ENCODE peak calls at places on chromosome X, in four cellular contexts. E, S, J and P are unnamed samples.

GRCh38 chrX:130336531-130336930 is 3.2 kb upstream of the SLC25A14 start:
- DNase-seq in E (no peak), S (no peak), J (no peak), P (no peak)

GRCh38 chrX:111837226-111837625 is 38.8 kb upstream of the TRPC5OS start:
- DNase-seq in E (no peak), S (no peak), J (no peak), P (no peak)

GRCh38 chrX:138945219-138945618 is 233.7 kb upstream of the FGF13 start:
- DNase-seq in E (no peak), S (no peak), J (no peak), P (no peak)

GRCh38 chrX:94058728-94059382 is 384.8 kb downstream of the FAM133A start:
- DNase-seq in E (peak; percentile 46), S (no peak), J (no peak), P (peak; percentile 1)

GRCh38 chrX:132169554-132169953 is 41.7 kb upstream of the FRMD7 start:
- DNase-seq in E (no peak), S (no peak), J (no peak), P (no peak)

GRCh38 chrX:124001581-124001980 is 40.1 kb downstream of the STAG2 start:
- DNase-seq in E (no peak), S (no peak), J (no peak), P (no peak)

GRCh38 chrX:47366051-47366722 is 4.2 kb upstream of the ZNF157 start:
- DNase-seq in E (peak; percentile 80), S (peak; percentile 57), J (peak; percentile 70), P (peak; percentile 54)

GRCh38 chrX:107448625-107449468 is 605 bp upstream of the FRMPD3 start:
- DNase-seq in E (peak; percentile 81), S (no peak), J (no peak), P (peak; percentile 27)

GRCh38 chrX:118528089-118528753 is 32.6 kb downstream of the DOCK11 start:
- DNase-seq in E (no peak), S (no peak), J (no peak), P (no peak)

GRCh38 chrX:49155243-49155899 is 7.2 kb upstream of the MAGIX start:
- DNase-seq in E (peak; percentile 78), S (peak; percentile 58), J (peak; percentile 64), P (peak; percentile 60)

GRCh38 chrX:129754266-129755024 is 15.7 kb downstream of the XPNPEP2 start:
- DNase-seq in E (peak; percentile 62), S (no peak), J (no peak), P (peak; percentile 21)

GRCh38 chrX:10922158-10922557 is 189.0 kb upstream of the HCCS start:
- DNase-seq in E (no peak), S (peak; percentile 86), J (peak; percentile 52), P (no peak)

GRCh38 chrX:105816517-105816916 is 5.8 kb upstream of the NRK start:
- DNase-seq in E (no peak), S (no peak), J (no peak), P (no peak)

DNA sequence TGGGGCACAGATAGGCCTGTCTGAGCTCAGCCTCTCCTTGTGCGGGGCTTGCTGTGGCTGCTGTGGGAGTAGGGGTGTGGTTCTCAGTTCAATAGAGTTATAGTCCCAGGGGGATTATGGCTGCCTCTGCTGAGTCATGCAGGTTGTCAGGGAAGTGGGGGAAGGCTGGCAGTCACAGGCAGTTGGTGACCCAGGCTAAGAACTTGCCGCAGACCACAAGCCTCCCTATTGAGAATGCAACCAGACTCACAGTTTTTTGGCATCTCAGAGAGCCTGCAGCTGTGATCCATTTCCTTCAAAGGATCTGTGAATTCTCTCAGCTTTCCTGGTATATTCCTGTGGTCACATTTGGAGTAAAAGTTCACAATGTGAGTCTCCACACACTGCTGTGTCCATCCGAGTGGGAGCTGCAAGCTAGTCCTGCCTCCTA is 364.9 kb downstream of the ZNF674 start:
- DNase-seq in E (no peak), S (peak; percentile 47), J (peak; percentile 60), P (peak; percentile 0)
- H3K18ac ChIP-seq in E (no peak overlapping the region), S (no peak overlapping the region), J (no peak overlapping the region), P (no peak overlapping the region)

DNA sequence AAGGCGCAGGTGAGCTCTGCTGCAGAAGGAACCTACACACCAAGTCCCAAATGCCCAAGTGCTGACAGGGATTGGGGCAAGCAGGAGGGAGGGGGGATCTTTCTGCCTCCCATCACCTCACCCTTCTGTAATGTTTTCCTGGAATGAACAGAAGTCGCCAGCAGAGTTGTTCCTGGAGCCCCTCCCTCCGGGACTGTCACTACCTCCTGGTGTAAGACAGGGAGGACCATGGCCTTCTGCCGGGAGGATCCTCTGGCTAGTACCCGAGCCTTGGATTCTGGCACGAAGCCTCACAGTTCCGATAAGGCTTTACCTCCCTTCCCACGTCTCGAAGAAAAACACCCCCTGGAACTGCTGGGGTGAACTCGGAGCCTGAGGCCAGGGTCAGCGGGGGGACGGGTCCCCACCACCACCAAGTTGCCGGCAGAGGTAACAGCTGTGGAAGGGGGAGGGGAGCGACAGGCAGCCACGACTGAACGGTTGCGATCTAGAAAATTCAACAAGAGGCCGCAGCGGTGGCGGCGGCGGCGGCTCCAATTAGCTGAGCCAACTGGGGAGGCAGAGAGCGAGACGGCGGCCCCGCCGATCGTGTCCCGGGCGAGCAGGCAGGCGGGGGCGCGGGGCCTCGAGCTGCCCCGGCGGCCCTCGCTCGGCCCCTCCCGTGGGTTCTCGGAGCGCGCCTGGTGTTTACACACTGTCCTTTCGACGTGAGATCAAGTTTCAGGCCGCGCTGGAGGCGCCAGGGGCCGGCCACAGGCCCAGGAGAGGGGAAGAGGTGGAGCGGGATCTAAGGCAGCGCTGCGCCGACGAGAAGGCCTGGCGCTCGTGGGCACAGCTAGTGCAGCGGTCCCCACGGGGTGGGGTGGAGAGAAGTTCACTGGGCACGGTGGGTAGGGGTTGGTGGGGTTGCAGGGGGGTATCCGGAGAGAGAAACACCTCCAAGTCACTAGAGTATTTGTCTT is 53.7 kb upstream of the BCOR start:
- DNase-seq in E (peak; percentile 50), S (no peak), J (peak; percentile 69), P (no peak)
- H4K91ac ChIP-seq in E (no peak overlapping the region), S (no peak overlapping the region), J (peak overlapping the region; percentile 80), P (no peak overlapping the region)

GRCh38 chrX:72018277-72019112 is 107.8 kb downstream of the NHSL2 start:
- DNase-seq in E (peak; percentile 86), S (peak; percentile 90), J (peak; percentile 85), P (peak; percentile 64)
- H3K18ac ChIP-seq in E (no peak overlapping the region), S (peak overlapping the region; percentile 25), J (peak overlapping the region; percentile 43), P (peak overlapping the region; percentile 71)

DNA sequence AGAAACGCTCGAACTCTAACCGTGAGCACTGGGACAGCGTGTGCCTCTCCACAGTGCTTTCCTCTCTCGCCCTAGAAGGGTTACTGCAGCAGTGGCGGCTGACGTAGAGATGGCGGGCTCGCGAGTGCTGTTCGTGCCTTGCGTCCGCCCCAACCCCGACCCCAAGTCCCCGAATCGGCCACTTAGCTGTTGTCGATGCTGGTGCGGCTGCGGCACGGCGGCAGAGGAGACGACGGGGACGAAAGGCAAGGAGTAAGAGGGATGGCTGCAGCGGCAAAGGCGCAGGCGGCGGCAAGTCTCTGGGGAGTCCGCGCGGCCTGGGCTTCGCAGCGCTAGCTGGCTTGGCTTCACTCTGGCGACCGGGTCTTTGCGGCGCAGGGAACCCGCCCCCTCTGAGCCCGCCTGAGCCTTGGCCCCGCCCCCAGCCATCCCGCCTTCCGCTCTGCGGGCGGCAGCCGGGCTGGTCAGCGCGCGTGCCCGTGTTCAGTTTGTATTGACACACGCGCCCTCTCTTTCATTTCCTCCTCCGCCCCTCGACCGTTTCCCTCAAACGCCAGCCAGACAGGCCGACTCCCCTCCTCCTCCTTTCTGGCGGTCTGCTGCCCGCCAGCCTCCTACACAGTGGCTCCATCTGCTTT is at the start of gene SPIN4:
- DNase-seq in E (peak; percentile 90), S (peak; percentile 80), J (peak; percentile 90), P (peak; percentile 74)
- H4K91ac ChIP-seq in E (no peak within 1 kb of the TSS), S (peak within 1 kb of the TSS; percentile 10), J (no peak within 1 kb of the TSS), P (no peak within 1 kb of the TSS)

GRCh38 chrX:148573119-148573518 is 72.7 kb downstream of the AFF2 start:
- DNase-seq in E (peak; percentile 33), S (no peak), J (no peak), P (no peak)
- H3K18ac ChIP-seq in E (no peak overlapping the region), S (no peak overlapping the region), J (no peak overlapping the region), P (no peak overlapping the region)

DNA sequence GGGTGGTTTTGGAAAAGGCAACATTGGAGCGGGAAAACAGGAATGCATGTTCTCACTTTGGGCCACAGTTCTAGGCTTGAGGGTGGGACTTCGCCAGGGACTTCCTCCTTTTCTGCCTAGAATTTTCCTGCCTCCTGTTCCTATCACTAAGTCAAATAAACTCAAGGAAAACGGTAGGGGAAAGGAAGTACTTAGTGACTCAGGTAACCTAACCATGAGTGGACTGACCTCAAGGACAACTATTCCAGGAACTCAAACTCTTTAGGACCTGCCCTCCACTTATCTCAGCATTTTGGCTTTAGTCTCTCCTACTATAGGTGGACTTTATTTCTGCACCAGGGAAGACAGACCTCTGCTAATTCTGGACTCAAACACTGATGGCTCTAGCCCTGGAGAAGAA is 281.7 kb downstream of the ZNF674 start:
- DNase-seq in E (no peak), S (no peak), J (no peak), P (no peak)
- H4K91ac ChIP-seq in E (no peak overlapping the region), S (no peak overlapping the region), J (no peak overlapping the region), P (no peak overlapping the region)

DNA sequence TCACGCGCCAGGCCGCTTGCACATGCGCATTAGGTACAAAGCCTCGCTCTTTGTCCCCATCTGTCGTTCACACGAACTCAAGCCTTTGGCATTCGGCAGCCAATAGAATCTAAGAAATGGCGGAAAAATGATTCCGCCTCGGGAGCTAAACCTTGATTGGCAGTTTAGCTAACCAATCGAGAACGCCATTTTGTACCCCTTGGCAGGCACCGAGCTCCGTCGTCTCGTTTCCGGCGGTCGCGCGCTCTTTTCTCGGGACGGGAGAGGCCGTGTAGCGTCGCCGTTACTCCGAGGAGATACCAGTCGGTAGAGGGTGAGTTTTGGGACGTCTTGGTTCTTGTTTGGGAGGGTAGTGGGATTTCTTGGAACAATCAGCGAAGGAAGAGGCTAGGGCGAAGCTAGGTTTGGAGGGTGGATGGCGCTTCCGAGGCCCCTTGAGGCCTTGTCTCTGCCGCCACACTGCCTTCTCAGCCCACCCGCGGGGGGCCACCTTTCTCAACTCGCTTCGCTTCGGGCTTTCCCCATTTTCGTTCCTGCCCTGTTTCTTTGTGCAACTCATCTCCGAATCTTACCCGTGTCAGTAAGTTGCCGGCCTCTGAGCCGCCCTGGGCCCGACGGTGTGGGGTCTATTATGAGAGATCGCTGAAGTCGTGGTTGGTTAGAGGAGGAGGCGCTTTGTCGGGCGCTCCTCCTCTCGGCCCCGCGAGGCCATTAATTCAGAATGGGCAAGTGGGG is at the start of gene NONO:
- DNase-seq in E (peak; percentile 93), S (peak; percentile 99), J (peak; percentile 99), P (peak; percentile 98)
- H3K18ac ChIP-seq in E (peak within 1 kb of the TSS; percentile 94), S (peak within 1 kb of the TSS; percentile 97), J (peak within 1 kb of the TSS; percentile 83), P (peak within 1 kb of the TSS; percentile 87)